ENCODE peak calls at places on chromosomes 2 and 18, in ten cellular contexts. I, N, E, D, Q, R, M, F, W and V are unnamed samples.

GRCh38 chr2:240858321-240858720 is 10.3 kb upstream of the AGXT start:
- DNase-seq in Q (no peak), N (no peak), I (no peak), R (no peak), F (no peak), M (no peak), D (no peak), E (no peak), W (no peak), V (no peak)

GRCh38 chr2:150853258-150853657 is 365.8 kb upstream of the RND3 start:
- DNase-seq in E (no peak), N (no peak), I (no peak), R (no peak), D (no peak), W (no peak), Q (no peak), M (no peak), F (no peak), V (no peak)

GRCh38 chr2:109188924-109189323 is 59.9 kb downstream of the SH3RF3 start:
- DNase-seq in D (no peak), N (no peak), R (no peak), M (no peak), Q (no peak), W (no peak), I (no peak), E (no peak), F (no peak), V (no peak)

GRCh38 chr2:121530210-121530562 is 494 bp upstream of the RNU4ATAC start:
- DNase-seq in R (peak; percentile 75), Q (peak; percentile 70), E (no peak), F (peak; percentile 24), I (peak; percentile 25), W (peak; percentile 73), N (peak; percentile 66), M (peak; percentile 94), D (peak; percentile 61), V (peak; percentile 81)

GRCh38 chr2:158413581-158413980 is 43.0 kb downstream of the CCDC148 start:
- DNase-seq in I (no peak), Q (peak; percentile 14), W (no peak), E (no peak), R (no peak), N (no peak), M (no peak), F (no peak), D (no peak), V (no peak)

GRCh38 chr18:63979409-63979908 is 9.6 kb downstream of the SERPINB8 start:
- DNase-seq in E (peak; percentile 65), R (peak; percentile 47), M (no peak), W (peak; percentile 59), Q (peak; percentile 70), F (peak; percentile 9), I (no peak), N (peak; percentile 30), D (no peak), V (peak; percentile 52)

GRCh38 chr18:77103181-77103875 is 29.3 kb downstream of the MBP start:
- DNase-seq in N (no peak), M (no peak), D (no peak), R (no peak), F (no peak), E (no peak), I (no peak), Q (peak; percentile 60), W (no peak), V (no peak)

GRCh38 chr2:40433739-40434138 is 18.2 kb downstream of the SLC8A1 start:
- DNase-seq in D (no peak), Q (no peak), W (no peak), I (no peak), E (no peak), R (no peak), M (no peak), N (no peak), F (no peak), V (no peak)

GRCh38 chr2:238924496-238925195 is 76.8 kb downstream of the TWIST2 start:
- DNase-seq in W (peak; percentile 8), M (peak; percentile 24), R (no peak), I (no peak), D (peak; percentile 37), N (no peak), F (no peak), E (no peak), Q (no peak), V (no peak)

GRCh38 chr2:127051116-127051779 is 55.7 kb downstream of the BIN1 start:
- DNase-seq in M (peak; percentile 76), N (peak; percentile 21), E (no peak), R (peak; percentile 9), D (peak; percentile 46), F (no peak), Q (no peak), I (no peak), W (no peak), V (no peak)

GRCh38 chr2:15050483-15050882 is 418.0 kb downstream of the LRATD1 start:
- DNase-seq in I (no peak), R (no peak), F (no peak), Q (peak; percentile 81), N (no peak), M (no peak), W (no peak), D (no peak), E (no peak), V (no peak)

GRCh38 chr2:218671077-218671653 is 637 bp downstream of the RNF25 start:
- DNase-seq in R (no peak), N (no peak), M (no peak), E (no peak), W (no peak), Q (peak; percentile 20), I (no peak), F (no peak), D (no peak), V (no peak)

GRCh38 chr2:20159411-20159810 is 65.5 kb downstream of the SDC1 start:
- DNase-seq in M (no peak), E (no peak), I (no peak), N (no peak), D (no peak), Q (no peak), F (no peak), R (no peak), W (no peak), V (no peak)

GRCh38 chr2:20157606-20157970 is 67.3 kb downstream of the SDC1 start:
- DNase-seq in N (no peak), W (no peak), F (no peak), I (no peak), D (no peak), Q (peak; percentile 54), M (no peak), E (no peak), R (no peak), V (no peak)

GRCh38 chr2:20153131-20153851 is 71.6 kb downstream of the SDC1 start:
- DNase-seq in W (no peak), I (no peak), M (no peak), N (no peak), Q (no peak), R (no peak), D (no peak), F (no peak), E (peak; percentile 46), V (no peak)

GRCh38 chr2:20156826-20157605 is 67.9 kb downstream of the SDC1 start:
- DNase-seq in F (no peak), I (no peak), D (no peak), W (no peak), M (no peak), R (peak; percentile 36), E (no peak), Q (no peak), N (no peak), V (peak; percentile 56)

GRCh38 chr2:20156051-20156730 is 68.7 kb downstream of the SDC1 start:
- DNase-seq in W (no peak), M (no peak), Q (no peak), R (no peak), I (no peak), N (no peak), E (no peak), D (no peak), F (no peak), V (no peak)
- H3K27me3 ChIP-seq in W (no peaks in the 10 kb centered on the region), M (no peaks in the 10 kb centered on the region), Q (no peaks in the 10 kb centered on the region), R (no peaks in the 10 kb centered on the region), I (no peaks in the 10 kb centered on the region), N (no peaks in the 10 kb centered on the region), E (no peaks in the 10 kb centered on the region), D (no peaks in the 10 kb centered on the region), F (no peaks in the 10 kb centered on the region), V (no peaks in the 10 kb centered on the region)

GRCh38 chr2:98793275-98793674 is 62.3 kb upstream of the MGAT4A start:
- DNase-seq in R (no peak), W (no peak), N (no peak), Q (no peak), D (no peak), I (no peak), E (peak; percentile 32), M (no peak), F (no peak), V (no peak)

GRCh38 chr2:98796775-98797544 is 66.0 kb upstream of the MGAT4A start:
- DNase-seq in R (no peak), F (no peak), E (no peak), M (no peak), W (no peak), D (no peak), N (no peak), I (no peak), Q (no peak), V (no peak)

GRCh38 chr2:98794214-98794810 is 63.4 kb upstream of the MGAT4A start:
- DNase-seq in M (no peak), F (no peak), E (peak; percentile 34), D (no peak), Q (no peak), I (no peak), N (no peak), R (no peak), W (no peak), V (no peak)

GRCh38 chr2:98795535-98795902 is 64.6 kb upstream of the MGAT4A start:
- DNase-seq in Q (no peak), M (no peak), W (no peak), I (no peak), R (no peak), D (no peak), N (no peak), F (no peak), E (no peak), V (no peak)

GRCh38 chr2:98795903-98796676 is 65.2 kb upstream of the MGAT4A start:
- DNase-seq in M (no peak), N (no peak), W (no peak), Q (no peak), R (no peak), I (no peak), D (no peak), E (no peak), F (no peak), V (no peak)
- TF ChIP-seq POLR2A in M (no peak), N (no peak), W (no peak), Q (no peak), R (no peak), I (no peak), D (no peak), E (no peak), F (no peak), V (no peak)

GRCh38 chr2:102018823-102019445 is 27.2 kb downstream of the IL1R2 start:
- DNase-seq in F (no peak), I (no peak), E (no peak), R (no peak), Q (peak; percentile 66), N (no peak), D (no peak), W (no peak), M (no peak), V (no peak)
- H3K27me3 ChIP-seq in F (no peaks in the 10 kb centered on the region), I (no peaks in the 10 kb centered on the region), E (no peaks in the 10 kb centered on the region), R (no peaks in the 10 kb centered on the region), Q (no peaks in the 10 kb centered on the region), N (no peaks in the 10 kb centered on the region), D (no peaks in the 10 kb centered on the region), W (no peaks in the 10 kb centered on the region), M (no peaks in the 10 kb centered on the region), V (no peaks in the 10 kb centered on the region)

GRCh38 chr2:230921806-230922595 is 3.0 kb downstream of the GPR55 start:
- DNase-seq in M (peak; percentile 30), D (peak; percentile 30), F (no peak), R (peak; percentile 4), N (no peak), I (no peak), W (no peak), Q (no peak), E (no peak), V (no peak)
- TF ChIP-seq POLR2A in M (no peak), D (no peak), F (no peak), R (no peak), N (no peak), I (no peak), W (no peak), Q (no peak), E (no peak), V (no peak)